ENCODE peak calls at places on chromosomes 6 and 20, in four cellular contexts. W is HCT116; Y is activated CD4-positive, alpha-beta T cell treated with anti-CD3 and anti-CD28 coated beads, Interleukin-2, amount 50 U/mL, for 1 hour; Z is neural crest cell. E is an unnamed sample.
A peak's percentile ranks its signal among the peaks of the same experiment; 100 is the strongest.

GRCh38 chr20:58446938-58447265 is 57.9 kb downstream of the VAPB start:
- DNase-seq in Z (no peak), Y (no peak), W (no peak), E (no peak)

GRCh38 chr6:12324096-12324495 is 33.9 kb downstream of the EDN1 start:
- DNase-seq in W (peak; percentile 99), Y (no peak), Z (no peak), E (no peak)

GRCh38 chr20:36779656-36780025 is 6.1 kb upstream of the DSN1 start:
- DNase-seq in Y (no peak), Z (no peak), W (no peak), E (no peak)

GRCh38 chr20:24998631-24999445 is 6.3 kb upstream of the APMAP start:
- DNase-seq in W (no peak), Z (no peak), Y (no peak), E (no peak)

GRCh38 chr6:41768545-41769308 is 11.0 kb downstream of the FRS3 start:
- DNase-seq in Y (no peak), W (no peak), Z (no peak), E (no peak)

GRCh38 chr20:32969356-32970114 is 34.7 kb downstream of the SUN5 start:
- DNase-seq in Y (no peak), W (no peak), Z (no peak), E (no peak)

GRCh38 chr6:161458199-161458598 is 184.3 kb upstream of the AGPAT4 start:
- DNase-seq in Z (no peak), W (no peak), Y (no peak), E (no peak)

GRCh38 chr6:2385584-2385983 is 140.2 kb upstream of the GMDS start:
- DNase-seq in W (no peak), Y (no peak), Z (no peak), E (no peak)

GRCh38 chr6:3175742-3176321 is 18.5 kb upstream of the TUBB2A start:
- DNase-seq in Z (no peak), Y (no peak), W (no peak), E (no peak)

GRCh38 chr20:63309261-63310071 is 16.5 kb downstream of the COL20A1 start:
- DNase-seq in Z (peak; percentile 64), W (no peak), Y (peak; percentile 27), E (no peak)

GRCh38 chr20:24164360-24164759 is 175.8 kb upstream of the GGTLC1 start:
- DNase-seq in Y (peak; percentile 25), Z (peak; percentile 34), W (no peak), E (peak; percentile 9)

GRCh38 chr6:43855247-43855646 is 85.2 kb downstream of the VEGFA start:
- DNase-seq in Z (no peak), W (no peak), Y (no peak), E (no peak)

GRCh38 chr20:36573798-36574277 is 441 bp downstream of the TGIF2 start:
- DNase-seq in W (no peak), Z (no peak), Y (peak; percentile 26), E (peak; percentile 18)

GRCh38 chr6:169895000-169895759 is 143.8 kb downstream of the ERMARD start:
- DNase-seq in Z (no peak), W (no peak), Y (no peak), E (no peak)

GRCh38 chr6:71080151-71080550 is 123.3 kb upstream of the B3GAT2 start:
- DNase-seq in Z (no peak), W (no peak), Y (no peak), E (no peak)

GRCh38 chr6:164967102-164967501 is 342.3 kb downstream of the C6orf118 start:
- DNase-seq in W (no peak), Z (no peak), Y (no peak), E (no peak)

GRCh38 chr20:59441306-59441705 is 140.9 kb downstream of the EDN3 start:
- DNase-seq in W (no peak), Z (no peak), Y (no peak), E (no peak)

E was measured in effector CD4-positive, alpha-beta T cell.